ENCODE peak calls at places on chromosome 20, in ten cellular contexts. W, P, X, V, K, N, R, Q, A and C are unnamed samples.

GRCh38 chr20:11982958-11983470 is 65.3 kb downstream of the BTBD3 start:
- DNase-seq in N (no peak), K (no peak), A (peak), P (no peak), V (no peak), W (no peak), R (no peak), Q (no peak), X (no peak), C (no peak)

GRCh38 chr20:2140561-2140960 is 38.9 kb downstream of the STK35 start:
- DNase-seq in W (peak), V (peak), P (no peak), X (no peak), R (peak), A (no peak), K (peak), N (peak), Q (no peak), C (no peak)

GRCh38 chr20:330233-331149 is 5.1 kb downstream of the SOX12 start:
- DNase-seq in Q (peak), R (peak), A (peak), P (peak), K (peak), W (peak), X (peak), V (peak), N (peak), C (peak)

GRCh38 chr20:1225729-1226313 is at the start of gene RAD21L1:
- DNase-seq in V (peak), K (peak), W (peak), A (no peak), X (peak), N (peak), Q (peak), R (peak), P (peak), C (peak)

GRCh38 chr20:59939052-59939878 is 840 bp downstream of the PPP1R3D start:
- DNase-seq in A (no peak), N (peak), P (no peak), X (peak), R (peak), V (peak), Q (no peak), W (no peak), K (peak), C (no peak)

GRCh38 chr20:2132461-2132901 is 30.9 kb downstream of the STK35 start:
- DNase-seq in P (no peak), W (no peak), R (no peak), V (peak), A (no peak), K (no peak), X (no peak), N (no peak), Q (no peak), C (no peak)

GRCh38 chr20:57391439-57392129 is 388 bp downstream of the RBM38 start:
- DNase-seq in A (no peak), W (no peak), R (peak), V (no peak), N (peak), X (no peak), K (no peak), P (peak), Q (no peak), C (no peak)

GRCh38 chr20:10864076-10864672 is 190.4 kb upstream of the JAG1 start:
- DNase-seq in A (no peak), R (no peak), V (peak), K (peak), W (no peak), N (peak), P (no peak), X (peak), Q (no peak), C (no peak)

GRCh38 chr20:63533388-63533787 is 3.8 kb downstream of the PTK6 start:
- DNase-seq in W (no peak), Q (no peak), X (no peak), P (no peak), R (no peak), K (no peak), A (no peak), V (no peak), N (peak), C (no peak)

GRCh38 chr20:50814438-50815161 is 19.7 kb downstream of the BCAS4 start:
- DNase-seq in K (no peak), P (no peak), V (no peak), R (no peak), N (no peak), Q (no peak), W (no peak), X (no peak), A (no peak), C (no peak)

GRCh38 chr20:19940945-19941590 is 76.1 kb upstream of the NAA20 start:
- DNase-seq in P (no peak), A (no peak), N (no peak), V (no peak), W (no peak), Q (no peak), X (no peak), K (no peak), R (no peak), C (no peak)

GRCh38 chr20:50575869-50576720 is 65.9 kb downstream of the PTPN1 start:
- DNase-seq in P (peak), X (peak), N (peak), V (peak), W (peak), Q (peak), A (peak), K (peak), R (peak), C (peak)

GRCh38 chr20:40990542-40991120 is 38.0 kb upstream of the TOP1 start:
- DNase-seq in A (peak), P (peak), V (peak), X (peak), K (peak), W (peak), N (peak), Q (peak), R (peak), C (peak)

GRCh38 chr20:47465335-47466090 is 36.2 kb upstream of the NCOA3 start:
- DNase-seq in W (no peak), X (no peak), R (no peak), K (no peak), P (no peak), Q (no peak), N (no peak), V (no peak), A (no peak), C (no peak)

GRCh38 chr20:347640-348484 is 951 bp downstream of the NRSN2 start:
- DNase-seq in K (peak), P (peak), W (peak), X (peak), R (peak), N (peak), A (peak), V (peak), Q (peak), C (peak)

GRCh38 chr20:258963-259362 is 1.4 kb downstream of the DEFB132 start:
- DNase-seq in W (peak), V (peak), R (no peak), K (peak), Q (no peak), N (no peak), X (no peak), A (peak), P (no peak), C (peak)

GRCh38 chr20:21693322-21693721 is 12.1 kb upstream of the PAX1 start:
- DNase-seq in R (no peak), Q (no peak), V (no peak), K (no peak), A (peak), W (no peak), X (peak), P (no peak), N (no peak), C (peak)

GRCh38 chr20:21154692-21155091 is 28.8 kb downstream of the KIZ start:
- DNase-seq in W (no peak), N (no peak), X (no peak), Q (no peak), R (no peak), A (no peak), P (no peak), V (no peak), K (no peak), C (no peak)

GRCh38 chr20:57464642-57465211 is 60.2 kb downstream of the CTCFL start:
- DNase-seq in X (no peak), N (no peak), R (no peak), W (no peak), Q (no peak), V (peak), A (peak), P (no peak), K (peak), C (no peak)

GRCh38 chr20:14334306-14334930 is 3.0 kb downstream of the FLRT3 start:
- DNase-seq in Q (no peak), K (peak), V (peak), A (peak), R (peak), W (peak), P (peak), X (peak), N (no peak), C (no peak)

GRCh38 chr20:25695532-25696383 is 895 bp downstream of the ZNF337 start:
- DNase-seq in K (peak), R (no peak), A (no peak), P (no peak), W (no peak), X (no peak), N (no peak), V (peak), Q (no peak), C (no peak)

DNA sequence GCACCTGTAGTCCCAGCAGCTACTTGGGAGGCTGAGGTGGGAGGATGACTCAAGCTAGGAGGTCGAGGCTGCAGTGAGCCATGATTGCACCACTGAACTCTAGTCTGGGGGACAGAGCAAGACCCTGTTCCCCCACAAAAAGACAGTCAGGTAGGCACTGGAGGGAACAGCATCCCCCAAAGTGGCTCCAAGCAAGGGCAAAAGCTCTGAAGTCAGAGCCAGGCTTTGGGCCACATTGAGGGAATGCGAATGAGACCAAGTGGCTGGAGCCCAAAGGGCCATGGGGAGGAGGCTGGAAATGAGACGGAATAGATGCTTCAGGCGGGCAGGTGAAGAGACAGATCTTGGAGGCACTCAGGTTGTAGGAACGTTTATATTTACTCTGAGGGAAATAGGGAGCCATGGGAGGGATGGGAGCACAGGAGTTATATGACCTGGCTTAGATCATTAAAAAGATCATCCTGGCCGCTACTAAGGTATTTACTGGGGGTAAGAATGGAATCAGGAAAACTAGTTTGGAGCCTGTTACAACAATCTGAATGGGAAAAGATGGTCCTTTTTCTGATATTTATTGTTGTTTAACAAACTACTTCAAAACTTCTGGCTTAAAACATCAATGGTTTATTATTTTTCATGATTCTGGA is 229.6 kb upstream of the ZNF217 start:
- DNase-seq in V (no peak), A (no peak), R (no peak), P (no peak), K (no peak), Q (no peak), N (no peak), W (no peak), X (no peak), C (no peak)
- H3K4me3 ChIP-seq in V (no peak), A (no peak), R (no peak), P (no peak), K (no peak), Q (no peak), N (no peak), W (no peak), X (no peak), C (no peak)

GRCh38 chr20:32961956-32962517 is 42.2 kb downstream of the SUN5 start:
- DNase-seq in K (no peak), Q (no peak), P (peak), V (no peak), A (no peak), W (no peak), R (no peak), X (no peak), N (no peak), C (no peak)

GRCh38 chr20:32960849-32961731 is 43.1 kb downstream of the SUN5 start:
- DNase-seq in A (no peak), P (peak), Q (no peak), X (peak), R (no peak), N (no peak), K (no peak), W (no peak), V (no peak), C (no peak)

GRCh38 chr20:32959351-32960221 is 44.6 kb downstream of the SUN5 start:
- DNase-seq in V (no peak), P (no peak), W (no peak), Q (no peak), K (no peak), A (no peak), X (peak), N (no peak), R (no peak), C (no peak)

GRCh38 chr20:32958574-32958973 is 45.7 kb downstream of the SUN5 start:
- DNase-seq in N (no peak), Q (no peak), R (no peak), V (no peak), W (no peak), X (no peak), A (no peak), P (no peak), K (no peak), C (no peak)

DNA sequence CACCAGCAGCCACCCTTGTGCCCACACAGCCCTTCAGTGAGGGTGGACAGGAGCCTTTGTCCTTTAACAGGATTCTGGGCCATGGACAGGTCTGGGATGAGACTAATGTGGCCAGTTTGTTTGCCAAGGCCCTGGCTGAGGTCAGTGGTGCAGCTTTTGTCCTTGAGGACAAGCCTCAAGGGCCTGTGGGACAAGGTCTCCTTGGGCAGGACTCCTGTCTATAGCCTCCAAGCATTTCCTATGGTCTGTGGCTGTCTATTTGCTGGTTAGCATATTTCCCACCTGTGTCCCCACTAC is 44.1 kb downstream of the SUN5 start:
- DNase-seq in V (no peak), R (no peak), P (no peak), K (no peak), W (no peak), A (no peak), Q (no peak), X (no peak), N (no peak), C (no peak)
- H3K4me3 ChIP-seq in V (no peak), R (no peak), P (no peak), K (no peak), W (no peak), A (no peak), Q (no peak), X (no peak), N (no peak), C (no peak)

DNA sequence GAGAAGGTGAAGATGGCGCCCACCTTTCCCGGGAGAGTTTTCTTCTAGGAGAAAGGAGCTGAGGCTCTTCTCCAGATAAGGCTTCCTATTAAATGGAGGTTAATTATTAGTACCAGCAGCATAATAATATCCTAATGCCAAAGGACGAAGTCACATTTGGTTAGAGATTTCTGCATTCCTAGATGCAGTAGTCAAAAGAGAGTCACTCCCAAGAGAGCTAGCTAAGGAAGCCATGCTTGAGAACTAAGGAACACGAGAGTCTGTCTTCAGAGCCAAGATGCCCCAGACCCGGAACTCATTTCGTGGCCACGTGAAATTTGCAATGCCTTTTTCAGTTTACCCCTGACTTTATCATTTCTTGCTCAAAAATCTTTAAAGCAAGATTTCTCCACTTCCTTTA is 132.7 kb downstream of the TSHZ2 start:
- DNase-seq in N (no peak), W (no peak), Q (no peak), P (no peak), V (peak), K (no peak), A (no peak), X (no peak), R (no peak), C (no peak)
- H3K4me3 ChIP-seq in N (no peak), W (no peak), Q (no peak), P (no peak), V (no peak), K (no peak), A (no peak), X (no peak), R (no peak), C (no peak)

DNA sequence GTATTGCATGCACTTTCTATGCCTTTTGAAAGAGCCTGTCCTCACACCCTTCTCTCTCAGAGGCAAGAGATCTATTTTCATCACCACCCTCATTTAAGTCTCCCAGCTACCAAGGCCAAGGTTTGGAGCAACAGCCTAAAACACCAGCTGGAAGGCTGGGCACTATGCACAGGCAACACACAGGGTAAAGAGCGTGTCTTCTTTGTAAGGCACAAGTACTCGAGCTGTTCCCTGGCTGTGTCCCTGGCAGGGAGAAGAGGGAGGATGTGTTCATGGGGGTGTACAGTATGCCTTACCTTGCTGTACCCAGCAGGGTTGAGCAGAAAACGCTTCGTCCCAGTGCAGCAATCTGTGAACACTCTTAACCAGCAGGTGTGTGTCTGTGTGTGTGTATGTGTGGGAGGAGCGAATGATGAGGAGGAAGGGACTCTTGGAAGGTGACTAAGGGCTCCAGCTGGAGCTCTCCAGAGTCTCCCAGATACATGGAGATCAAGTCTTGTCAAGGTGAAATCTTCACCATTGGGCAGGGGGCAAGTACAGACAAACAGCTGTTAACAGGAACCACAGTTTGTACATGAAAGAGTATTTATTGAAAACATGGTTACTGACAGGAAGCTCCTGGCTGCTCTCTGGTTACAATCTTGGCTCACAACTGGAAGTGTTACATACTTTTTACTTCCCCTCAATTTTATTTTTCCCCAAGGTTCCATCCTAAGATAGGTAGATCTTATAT is 40.8 kb downstream of the ELMO2 start:
- DNase-seq in X (no peak), N (no peak), A (no peak), W (no peak), Q (peak), P (no peak), V (no peak), K (no peak), R (no peak), C (peak)
- H3K4me3 ChIP-seq in X (no peak), N (no peak), A (no peak), W (no peak), Q (no peak), P (no peak), V (no peak), K (no peak), R (no peak), C (no peak)